ENCODE peak calls at places on chromosomes 11 and 22, in six cellular contexts. K, Q, S, R, G and X are unnamed samples.

GRCh38 chr11:61975638-61976419 is 8.4 kb upstream of the FTH1 start:
- DNase-seq in K (no peak), Q (no peak), S (no peak), R (no peak), G (no peak), X (no peak)

GRCh38 chr11:122679441-122679840 is 23.9 kb downstream of the UBASH3B start:
- DNase-seq in K (no peak), Q (no peak), S (no peak), R (no peak), G (no peak), X (no peak)

GRCh38 chr11:46367244-46367915 is 14.1 kb upstream of the MDK start:
- DNase-seq in K (peak), Q (no peak), S (peak), R (no peak), G (peak), X (no peak)

GRCh38 chr11:128483211-128483788 is 104.1 kb downstream of the ETS1 start:
- DNase-seq in K (no peak), Q (no peak), S (no peak), R (no peak), G (peak), X (no peak)

GRCh38 chr22:23164091-23164490 is 16.2 kb upstream of the BCR start:
- DNase-seq in K (no peak), Q (no peak), S (no peak), R (no peak), G (no peak), X (no peak)

GRCh38 chr11:117631336-117632090 is 165.5 kb downstream of the DSCAML1 start:
- DNase-seq in K (no peak), Q (no peak), S (no peak), R (no peak), G (no peak), X (no peak)

GRCh38 chr11:20114588-20114987 is 45.7 kb downstream of the DBX1 start:
- DNase-seq in K (no peak), Q (no peak), S (no peak), R (no peak), G (no peak), X (no peak)

GRCh38 chr11:58787903-58788302 is 56.2 kb upstream of the GLYAT start:
- DNase-seq in K (no peak), Q (no peak), S (no peak), R (no peak), G (no peak), X (no peak)

GRCh38 chr11:62505112-62505783 is 41.4 kb downstream of the AHNAK start:
- DNase-seq in K (no peak), Q (no peak), S (no peak), R (no peak), G (no peak), X (no peak)

GRCh38 chr22:37880668-37881440 is 25.2 kb upstream of the MICALL1 start:
- DNase-seq in K (no peak), Q (no peak), S (no peak), R (no peak), G (no peak), X (no peak)

GRCh38 chr22:38049812-38050619 is 7.2 kb upstream of the PICK1 start:
- DNase-seq in K (no peak), Q (no peak), S (no peak), R (no peak), G (no peak), X (no peak)

GRCh38 chr11:44097821-44098220 is 2.3 kb downstream of the EXT2 start:
- DNase-seq in K (no peak), Q (no peak), S (no peak), R (no peak), G (no peak), X (no peak)

GRCh38 chr22:48949375-48950149 is 878.1 kb downstream of the BRD1 start:
- DNase-seq in K (no peak), Q (peak), S (no peak), R (no peak), G (no peak), X (no peak)

GRCh38 chr22:46813816-46814597 is 51.6 kb downstream of the TBC1D22A start:
- DNase-seq in K (no peak), Q (no peak), S (no peak), R (no peak), G (no peak), X (no peak)

GRCh38 chr11:93686226-93686625 is 24.7 kb downstream of the CEP295 start:
- DNase-seq in K (no peak), Q (no peak), S (no peak), R (no peak), G (no peak), X (no peak)

GRCh38 chr11:117546431-117547160 is 218.9 kb downstream of the CEP164 start:
- DNase-seq in K (no peak), Q (no peak), S (no peak), R (no peak), G (no peak), X (no peak)

GRCh38 chr22:25582946-25583345 is 18.5 kb downstream of the GRK3 start:
- DNase-seq in K (no peak), Q (no peak), S (no peak), R (no peak), G (no peak), X (no peak)

GRCh38 chr11:44564198-44564597 is 1.3 kb upstream of the CD82 start:
- DNase-seq in K (no peak), Q (no peak), S (no peak), R (no peak), G (peak), X (no peak)

GRCh38 chr22:24134090-24134846 is 47.0 kb upstream of the SUSD2 start:
- DNase-seq in K (peak), Q (no peak), S (no peak), R (no peak), G (peak), X (no peak)

GRCh38 chr11:7571640-7572000 is 57.8 kb downstream of the PPFIBP2 start:
- DNase-seq in K (no peak), Q (no peak), S (peak), R (no peak), G (no peak), X (no peak)

GRCh38 chr11:70445091-70445490 is 46.8 kb downstream of the CTTN start:
- DNase-seq in K (no peak), Q (no peak), S (no peak), R (no peak), G (no peak), X (no peak)
- TF ChIP-seq CTCF in K (no peak), Q (no peak), S (no peak), R (no peak), G (no peak), X (no peak)

GRCh38 chr22:50014053-50014501 is 1.5 kb upstream of the IL17REL start:
- DNase-seq in K (no peak), Q (no peak), S (no peak), R (no peak), G (peak), X (no peak)

GRCh38 chr22:50014655-50015401 is 2.3 kb upstream of the IL17REL start:
- DNase-seq in K (no peak), Q (peak), S (no peak), R (no peak), G (peak), X (no peak)

GRCh38 chr22:50010676-50011446 is 1.7 kb downstream of the IL17REL start:
- DNase-seq in K (no peak), Q (no peak), S (no peak), R (no peak), G (peak), X (no peak)

GRCh38 chr22:50011447-50012200 is 941 bp downstream of the IL17REL start:
- DNase-seq in K (no peak), Q (no peak), S (no peak), R (no peak), G (peak), X (no peak)

DNA sequence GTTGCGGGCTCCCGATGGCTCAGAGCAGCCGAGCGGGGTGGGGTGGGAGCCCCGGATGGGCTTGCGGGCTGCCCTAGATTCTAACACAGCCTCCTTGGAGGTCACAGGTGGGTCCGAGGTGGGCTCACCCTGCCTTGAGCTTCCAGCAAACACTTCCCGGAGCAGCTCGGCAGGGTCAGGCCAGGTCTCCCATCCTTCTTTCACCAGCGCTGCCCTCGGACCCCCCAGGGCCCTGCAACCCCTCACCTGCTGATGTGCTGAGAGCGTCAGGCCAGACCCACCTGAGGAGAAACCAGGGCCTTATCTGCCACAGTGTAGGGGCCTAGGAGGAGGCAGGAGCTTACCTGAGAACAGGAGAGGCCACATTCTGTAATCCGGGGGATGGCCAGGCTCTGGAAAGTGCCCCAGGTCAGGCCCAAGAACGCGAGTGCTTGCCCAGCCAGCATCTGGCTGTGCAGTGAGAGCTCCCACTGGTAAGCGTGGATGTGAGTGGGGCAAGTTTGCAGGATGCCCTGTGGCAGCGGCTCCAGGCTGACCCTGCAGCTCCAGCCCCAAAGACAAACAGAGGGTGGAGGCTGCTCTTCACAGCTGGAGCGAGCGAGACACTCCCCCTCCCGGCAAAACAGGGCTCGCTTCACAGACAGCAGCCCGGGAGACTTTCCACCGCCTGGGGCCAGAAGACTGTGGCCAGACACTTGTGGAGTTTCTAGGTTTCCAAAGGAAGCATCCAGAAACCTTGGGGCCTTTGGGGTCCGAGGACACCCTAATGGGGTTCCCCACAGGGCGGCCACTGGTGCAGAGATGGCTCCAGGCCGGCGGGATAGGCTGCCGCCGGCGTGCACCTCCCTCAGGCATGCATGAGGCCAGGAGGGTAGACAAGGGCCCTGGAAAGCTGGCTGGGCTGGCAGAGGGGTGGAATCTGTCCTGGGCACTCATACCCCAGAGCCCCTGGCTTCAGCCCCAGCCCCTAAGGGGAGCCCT is at the start of gene IL17REL:
- DNase-seq in K (no peak), Q (no peak), S (no peak), R (no peak), G (peak), X (no peak)
- TF ChIP-seq CTCF in K (no peak), Q (peak), S (no peak), R (no peak), G (no peak), X (peak)

DNA sequence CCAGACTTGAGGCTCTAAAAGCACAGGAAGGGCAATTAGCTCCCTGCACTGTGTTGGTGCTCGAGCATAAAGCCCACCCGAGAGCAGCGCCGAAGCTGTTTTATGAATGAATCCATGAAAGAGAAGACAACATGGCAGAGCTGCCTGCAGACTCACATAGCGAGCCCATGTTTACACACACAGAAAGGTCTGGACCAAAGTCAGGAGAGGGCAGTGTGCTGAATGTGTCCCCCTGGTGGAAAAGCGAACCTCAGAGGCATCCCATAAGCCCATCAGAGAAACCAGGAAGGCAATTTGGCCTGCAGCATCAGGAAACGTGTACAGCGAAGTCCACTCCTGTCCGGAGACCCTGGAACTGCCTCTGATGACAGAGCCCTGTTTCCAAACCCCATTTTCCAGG is 37.1 kb downstream of the CHRDL2 start:
- DNase-seq in K (no peak), Q (no peak), S (no peak), R (no peak), G (no peak), X (no peak)
- TF ChIP-seq CTCF in K (no peak), Q (no peak), S (no peak), R (no peak), G (no peak), X (no peak)

DNA sequence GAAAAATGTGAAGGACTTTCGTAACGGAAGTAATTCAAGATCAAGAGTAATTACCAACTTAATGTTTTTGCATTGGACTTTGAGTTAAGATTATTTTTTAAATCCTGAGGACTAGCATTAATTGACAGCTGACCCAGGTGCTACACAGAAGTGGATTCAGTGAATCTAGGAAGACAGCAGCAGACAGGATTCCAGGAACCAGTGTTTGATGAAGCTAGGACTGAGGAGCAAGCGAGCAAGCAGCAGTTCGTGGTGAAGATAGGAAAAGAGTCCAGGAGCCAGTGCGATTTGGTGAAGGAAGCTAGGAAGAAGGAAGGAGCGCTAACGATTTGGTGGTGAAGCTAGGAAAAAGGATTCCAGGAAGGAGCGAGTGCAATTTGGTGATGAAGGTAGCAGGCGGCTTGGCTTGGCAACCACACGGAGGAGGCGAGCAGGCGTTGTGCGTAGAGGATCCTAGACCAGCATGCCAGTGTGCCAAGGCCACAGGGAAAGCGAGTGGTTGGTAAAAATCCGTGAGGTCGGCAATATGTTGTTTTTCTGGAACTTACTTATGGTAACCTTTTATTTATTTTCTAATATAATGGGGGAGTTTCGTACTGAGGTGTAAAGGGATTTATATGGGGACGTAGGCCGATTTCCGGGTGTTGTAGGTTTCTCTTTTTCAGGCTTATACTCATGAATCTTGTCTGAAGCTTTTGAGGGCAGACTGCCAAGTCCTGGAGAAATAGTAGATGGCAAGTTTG is 1.6 kb downstream of the MALAT1 start:
- DNase-seq in K (no peak), Q (no peak), S (peak), R (no peak), G (no peak), X (no peak)
- TF ChIP-seq CTCF in K (no peak), Q (no peak), S (no peak), R (no peak), G (no peak), X (no peak)